ENCODE peak calls at places on chromosome 7, in seven cellular contexts. Z, O, W, L, I, J and Y are unnamed samples.
A peak's percentile ranks its signal among the peaks of the same experiment; 100 is the strongest.

GRCh38 chr7:44315504-44315903 is 9.9 kb downstream of the CAMK2B start:
- DNase-seq in Z (no peak), O (no peak), W (no peak), L (no peak), I (no peak), J (no peak), Y (no peak)

GRCh38 chr7:130734525-130735272 is 692 bp upstream of the KLF14 start:
- DNase-seq in Z (no peak), O (no peak), W (no peak), L (peak; percentile 15), I (no peak), J (no peak), Y (no peak)

GRCh38 chr7:99123571-99124033 is 20.3 kb downstream of the SMURF1 start:
- DNase-seq in Z (no peak), O (no peak), W (no peak), L (peak; percentile 44), I (no peak), J (peak; percentile 88), Y (no peak)

GRCh38 chr7:34165466-34165865 is 260.1 kb downstream of the BMPER start:
- DNase-seq in Z (no peak), O (no peak), W (no peak), L (peak; percentile 33), I (no peak), J (no peak), Y (no peak)

GRCh38 chr7:112739436-112740180 is 50.6 kb downstream of the TMEM168 start:
- DNase-seq in Z (no peak), O (no peak), W (no peak), L (no peak), I (no peak), J (no peak), Y (no peak)

GRCh38 chr7:137771679-137772078 is 75.1 kb downstream of the DGKI start:
- DNase-seq in Z (no peak), O (no peak), W (no peak), L (peak; percentile 92), I (no peak), J (no peak), Y (no peak)

GRCh38 chr7:4006687-4007086 is 675.4 kb upstream of the FOXK1 start:
- DNase-seq in Z (no peak), O (no peak), W (no peak), L (no peak), I (no peak), J (no peak), Y (no peak)

GRCh38 chr7:118657391-118658005 is 433.0 kb downstream of the ANKRD7 start:
- DNase-seq in Z (no peak), O (no peak), W (no peak), L (no peak), I (no peak), J (no peak), Y (no peak)

GRCh38 chr7:158525648-158526484 is 61.8 kb downstream of the PTPRN2 start:
- DNase-seq in Z (no peak), O (no peak), W (no peak), L (no peak), I (no peak), J (no peak), Y (no peak)

GRCh38 chr7:46145412-46145811 is 224.3 kb upstream of the IGFBP3 start:
- DNase-seq in Z (no peak), O (no peak), W (no peak), L (peak; percentile 100), I (no peak), J (no peak), Y (peak; percentile 99)

GRCh38 chr7:31126976-31127375 is 74.9 kb downstream of the ADCYAP1R1 start:
- DNase-seq in Z (no peak), O (no peak), W (no peak), L (peak; percentile 23), I (no peak), J (no peak), Y (no peak)

GRCh38 chr7:105367458-105367857 is 21.3 kb downstream of the SRPK2 start:
- DNase-seq in Z (no peak), O (no peak), W (no peak), L (no peak), I (no peak), J (no peak), Y (no peak)

GRCh38 chr7:23357190-23358093 is 58.3 kb downstream of the MALSU1 start:
- DNase-seq in Z (no peak), O (no peak), W (no peak), L (peak; percentile 34), I (no peak), J (peak; percentile 24), Y (peak; percentile 44)

GRCh38 chr7:27210441-27211083 is 10.7 kb upstream of the HOXA13 start:
- DNase-seq in Z (no peak), O (no peak), W (peak; percentile 68), L (peak; percentile 24), I (peak; percentile 60), J (no peak), Y (peak; percentile 78)

GRCh38 chr7:141097430-141097829 is 23.6 kb downstream of the TMEM178B start:
- DNase-seq in Z (no peak), O (no peak), W (peak; percentile 14), L (peak; percentile 19), I (no peak), J (no peak), Y (peak; percentile 37)

GRCh38 chr7:28613262-28613661 is 200.9 kb downstream of the CREB5 start:
- DNase-seq in Z (no peak), O (no peak), W (no peak), L (no peak), I (no peak), J (no peak), Y (peak; percentile 72)

GRCh38 chr7:7895754-7896153 is 72.8 kb upstream of the GLCCI1 start:
- DNase-seq in Z (no peak), O (no peak), W (no peak), L (no peak), I (no peak), J (no peak), Y (peak; percentile 24)

GRCh38 chr7:18693826-18694225 is 198.3 kb downstream of the HDAC9 start:
- DNase-seq in Z (no peak), O (no peak), W (no peak), L (no peak), I (no peak), J (no peak), Y (no peak)

GRCh38 chr7:128322040-128322643 is 21.6 kb downstream of the RBM28 start:
- DNase-seq in Z (no peak), O (no peak), W (no peak), L (peak; percentile 67), I (no peak), J (peak; percentile 36), Y (peak; percentile 55)

GRCh38 chr7:30285531-30286284 is 1.3 kb downstream of the ZNRF2 start:
- DNase-seq in Z (no peak), O (peak; percentile 36), W (peak; percentile 22), L (peak; percentile 62), I (peak; percentile 82), J (peak; percentile 99), Y (peak; percentile 48)

GRCh38 chr7:140646931-140647647 is 6.5 kb upstream of the DENND2A start:
- DNase-seq in Z (no peak), O (no peak), W (peak; percentile 46), L (peak; percentile 59), I (peak; percentile 44), J (no peak), Y (peak; percentile 89)

GRCh38 chr7:150356265-150356897 is 12.2 kb upstream of the REPIN1 start:
- DNase-seq in Z (no peak), O (no peak), W (no peak), L (peak; percentile 39), I (peak; percentile 28), J (peak; percentile 35), Y (peak; percentile 69)

GRCh38 chr7:114928060-114928459 is 6.2 kb downstream of the MDFIC start:
- DNase-seq in Z (no peak), O (no peak), W (no peak), L (peak; percentile 7), I (no peak), J (no peak), Y (no peak)

GRCh38 chr7:38463277-38464224 is 167.6 kb downstream of the AMPH start:
- DNase-seq in Z (no peak), O (peak; percentile 65), W (no peak), L (peak; percentile 60), I (peak; percentile 87), J (no peak), Y (no peak)

GRCh38 chr7:106812027-106812643 is 52.9 kb upstream of the PIK3CG start:
- DNase-seq in Z (no peak), O (no peak), W (no peak), L (no peak), I (no peak), J (no peak), Y (no peak)

GRCh38 chr7:36806897-36807296 is 82.6 kb upstream of the AOAH start:
- DNase-seq in Z (no peak), O (no peak), W (no peak), L (no peak), I (peak; percentile 18), J (no peak), Y (no peak)

GRCh38 chr7:151693140-151693539 is 173.4 kb upstream of the RHEB start:
- DNase-seq in Z (no peak), O (no peak), W (no peak), L (no peak), I (no peak), J (no peak), Y (no peak)

GRCh38 chr7:5482020-5482498 is 58.4 kb upstream of the TNRC18 start:
- DNase-seq in Z (no peak), O (no peak), W (no peak), L (no peak), I (no peak), J (no peak), Y (no peak)

GRCh38 chr7:83478601-83479000 is 170.3 kb downstream of the SEMA3E start:
- DNase-seq in Z (no peak), O (no peak), W (no peak), L (no peak), I (no peak), J (no peak), Y (no peak)

GRCh38 chr7:142569851-142570250 is 179.4 kb upstream of the PRSS1 start:
- DNase-seq in Z (no peak), O (no peak), W (no peak), L (peak; percentile 49), I (no peak), J (no peak), Y (no peak)

GRCh38 chr7:69002416-69002815 is 595.9 kb upstream of the AUTS2 start:
- DNase-seq in Z (no peak), O (no peak), W (no peak), L (peak; percentile 69), I (no peak), J (no peak), Y (peak; percentile 63)

GRCh38 chr7:2403718-2404648 is 572 bp downstream of the CHST12 start:
- DNase-seq in Z (peak; percentile 64), O (no peak), W (peak; percentile 51), L (peak; percentile 53), I (peak; percentile 51), J (no peak), Y (peak; percentile 58)

GRCh38 chr7:40047661-40048060 is 86.8 kb downstream of the MPLKIP start:
- DNase-seq in Z (no peak), O (no peak), W (no peak), L (no peak), I (no peak), J (no peak), Y (no peak)

GRCh38 chr7:16504019-16504418 is 22.6 kb upstream of the LRRC72 start:
- DNase-seq in Z (no peak), O (no peak), W (no peak), L (peak; percentile 22), I (no peak), J (no peak), Y (peak; percentile 60)

GRCh38 chr7:340979-341694 is 51.2 kb downstream of the FOXL3 start:
- DNase-seq in Z (no peak), O (no peak), W (no peak), L (no peak), I (no peak), J (no peak), Y (no peak)